ENCODE peak calls at places on chromosome 15, in ten cellular contexts. P, Z, V, B, D, U, J, G, C and F are unnamed samples.

GRCh38 chr15:59531066-59531465 is 80.5 kb upstream of the GCNT3 start:
- DNase-seq in P (no peak), Z (no peak), V (no peak), B (no peak), D (no peak), U (no peak), J (no peak), G (no peak), C (no peak), F (no peak)

GRCh38 chr15:77025066-77025435 is 30.1 kb downstream of the PSTPIP1 start:
- DNase-seq in P (no peak), Z (no peak), V (peak), B (no peak), D (no peak), U (no peak), J (no peak), G (peak), C (no peak), F (no peak)

GRCh38 chr15:80182611-80183210 is 29.9 kb downstream of the FAH start:
- DNase-seq in P (peak), Z (peak), V (no peak), B (no peak), D (peak), U (peak), J (no peak), G (no peak), C (no peak), F (peak)

GRCh38 chr15:30872341-30872748 is 31.4 kb upstream of the FAN1 start:
- DNase-seq in P (no peak), Z (no peak), V (no peak), B (no peak), D (peak), U (no peak), J (peak), G (no peak), C (no peak), F (no peak)

GRCh38 chr15:70491183-70491621 is 272.2 kb downstream of the UACA start:
- DNase-seq in P (peak), Z (no peak), V (no peak), B (no peak), D (no peak), U (no peak), J (peak), G (no peak), C (no peak), F (no peak)

GRCh38 chr15:98866503-98866902 is 141.1 kb downstream of the PGPEP1L start:
- DNase-seq in P (peak), Z (peak), V (no peak), B (no peak), D (no peak), U (no peak), J (no peak), G (no peak), C (no peak), F (no peak)

GRCh38 chr15:39236375-39236774 is 344.5 kb upstream of the THBS1 start:
- DNase-seq in P (no peak), Z (no peak), V (no peak), B (no peak), D (no peak), U (no peak), J (no peak), G (no peak), C (no peak), F (no peak)

GRCh38 chr15:72203507-72203837 is 5.9 kb upstream of the GRAMD2A start:
- DNase-seq in P (peak), Z (peak), V (no peak), B (peak), D (no peak), U (peak), J (peak), G (peak), C (no peak), F (peak)

GRCh38 chr15:31502541-31503229 is 176.1 kb downstream of the KLF13 start:
- DNase-seq in P (no peak), Z (no peak), V (no peak), B (peak), D (no peak), U (no peak), J (no peak), G (no peak), C (peak), F (no peak)

GRCh38 chr15:81002254-81003022 is 1.7 kb downstream of the TLNRD1 start:
- DNase-seq in P (peak), Z (peak), V (no peak), B (peak), D (no peak), U (no peak), J (no peak), G (peak), C (no peak), F (no peak)

GRCh38 chr15:60379466-60380274 is 18.1 kb downstream of the ANXA2 start:
- DNase-seq in P (peak), Z (no peak), V (no peak), B (no peak), D (peak), U (peak), J (peak), G (no peak), C (no peak), F (peak)

GRCh38 chr15:25882466-25882865 is 19.3 kb upstream of the ATP10A start:
- DNase-seq in P (peak), Z (no peak), V (no peak), B (no peak), D (peak), U (no peak), J (no peak), G (no peak), C (no peak), F (no peak)

GRCh38 chr15:83398591-83398990 is 48.5 kb upstream of the SH3GL3 start:
- DNase-seq in P (peak), Z (no peak), V (no peak), B (no peak), D (peak), U (peak), J (peak), G (no peak), C (no peak), F (peak)

GRCh38 chr15:62419206-62419605 is 254.1 kb upstream of the C2CD4B start:
- DNase-seq in P (no peak), Z (no peak), V (no peak), B (no peak), D (no peak), U (no peak), J (no peak), G (no peak), C (no peak), F (no peak)

GRCh38 chr15:59401810-59402569 is 29.3 kb upstream of the MYO1E start:
- DNase-seq in P (no peak), Z (no peak), V (no peak), B (no peak), D (no peak), U (no peak), J (no peak), G (no peak), C (no peak), F (no peak)

GRCh38 chr15:77019476-77020331 is 24.8 kb downstream of the PSTPIP1 start:
- DNase-seq in P (peak), Z (no peak), V (peak), B (peak), D (no peak), U (no peak), J (peak), G (no peak), C (no peak), F (no peak)

GRCh38 chr15:67080900-67081431 is 15.6 kb downstream of the SMAD3 start:
- DNase-seq in P (peak), Z (peak), V (peak), B (peak), D (peak), U (peak), J (peak), G (no peak), C (no peak), F (peak)

GRCh38 chr15:54990793-54991192 is 205.9 kb downstream of the RSL24D1 start:
- DNase-seq in P (no peak), Z (no peak), V (no peak), B (no peak), D (no peak), U (no peak), J (no peak), G (no peak), C (no peak), F (no peak)

GRCh38 chr15:31327674-31328424 is 1.2 kb downstream of the KLF13 start:
- DNase-seq in P (peak), Z (peak), V (peak), B (peak), D (peak), U (no peak), J (peak), G (peak), C (no peak), F (no peak)

GRCh38 chr15:76996526-76997401 is 1.8 kb downstream of the PSTPIP1 start:
- DNase-seq in P (peak), Z (peak), V (peak), B (peak), D (peak), U (no peak), J (no peak), G (peak), C (no peak), F (no peak)

GRCh38 chr15:34976073-34976472 is 6.5 kb upstream of the AQR start:
- DNase-seq in P (no peak), Z (no peak), V (no peak), B (no peak), D (no peak), U (no peak), J (no peak), G (no peak), C (no peak), F (no peak)

GRCh38 chr15:67063689-67064606 is 1.5 kb upstream of the SMAD3 start:
- DNase-seq in P (peak), Z (no peak), V (peak), B (peak), D (no peak), U (no peak), J (no peak), G (no peak), C (no peak), F (no peak)

GRCh38 chr15:101242160-101242998 is 9.5 kb downstream of the CHSY1 start:
- DNase-seq in P (peak), Z (no peak), V (no peak), B (no peak), D (no peak), U (no peak), J (peak), G (no peak), C (no peak), F (no peak)
- H3K4me3 ChIP-seq in P (no peak), Z (no peak), V (no peak), B (no peak), D (no peak), U (no peak), J (no peak), G (no peak), C (no peak), F (no peak)

DNA sequence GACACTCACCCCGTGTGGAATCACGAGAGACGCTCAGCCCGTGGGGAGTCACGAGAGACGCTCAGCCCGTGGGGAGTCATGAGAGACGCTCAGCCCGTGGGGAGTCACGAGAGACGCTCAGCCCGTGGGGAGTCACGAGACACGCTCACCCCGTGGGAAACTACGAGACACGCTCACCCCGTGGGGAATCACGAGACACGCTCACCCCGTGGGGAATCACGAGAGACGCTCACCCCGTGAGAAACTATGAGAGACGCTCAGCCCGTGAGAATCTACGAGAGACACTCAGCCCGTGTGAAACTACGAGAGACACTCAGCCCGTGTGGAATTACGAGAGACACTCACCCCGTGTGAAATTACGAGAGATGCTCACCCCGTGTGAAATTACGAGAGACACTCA is 49.8 kb downstream of the ADAMTS17 start:
- DNase-seq in P (no peak), Z (no peak), V (no peak), B (no peak), D (no peak), U (no peak), J (no peak), G (no peak), C (no peak), F (no peak)
- H3K4me3 ChIP-seq in P (no peak), Z (no peak), V (no peak), B (no peak), D (no peak), U (no peak), J (no peak), G (no peak), C (no peak), F (no peak)

GRCh38 chr15:36972704-36973103 is 127.6 kb downstream of the MEIS2 start:
- DNase-seq in P (no peak), Z (no peak), V (no peak), B (no peak), D (no peak), U (no peak), J (no peak), G (no peak), C (no peak), F (no peak)
- H3K4me3 ChIP-seq in P (no peak), Z (no peak), V (no peak), B (no peak), D (no peak), U (no peak), J (no peak), G (no peak), C (no peak), F (no peak)

GRCh38 chr15:78056714-78057269 is 20.7 kb downstream of the TBC1D2B start:
- DNase-seq in P (peak), Z (peak), V (no peak), B (no peak), D (peak), U (no peak), J (peak), G (no peak), C (no peak), F (no peak)

GRCh38 chr15:78054971-78055370 is 22.5 kb downstream of the TBC1D2B start:
- DNase-seq in P (no peak), Z (no peak), V (no peak), B (no peak), D (no peak), U (no peak), J (no peak), G (no peak), C (no peak), F (no peak)

GRCh38 chr15:78057803-78058202 is 19.7 kb downstream of the TBC1D2B start:
- DNase-seq in P (no peak), Z (no peak), V (no peak), B (no peak), D (no peak), U (no peak), J (no peak), G (no peak), C (no peak), F (no peak)

GRCh38 chr15:78054518-78054917 is 23.0 kb downstream of the TBC1D2B start:
- DNase-seq in P (no peak), Z (no peak), V (no peak), B (no peak), D (no peak), U (no peak), J (no peak), G (no peak), C (no peak), F (no peak)

GRCh38 chr15:78055923-78056713 is 21.4 kb downstream of the TBC1D2B start:
- DNase-seq in P (no peak), Z (no peak), V (no peak), B (peak), D (peak), U (no peak), J (peak), G (no peak), C (no peak), F (no peak)
- H3K4me3 ChIP-seq in P (no peak), Z (no peak), V (no peak), B (no peak), D (no peak), U (no peak), J (no peak), G (no peak), C (no peak), F (no peak)

GRCh38 chr15:91940466-91941381 is 87.2 kb downstream of the SLCO3A1 start:
- DNase-seq in P (no peak), Z (no peak), V (peak), B (no peak), D (no peak), U (no peak), J (peak), G (no peak), C (no peak), F (no peak)

GRCh38 chr15:91944334-91944733 is 90.8 kb downstream of the SLCO3A1 start:
- DNase-seq in P (no peak), Z (no peak), V (no peak), B (peak), D (no peak), U (no peak), J (no peak), G (no peak), C (no peak), F (no peak)

GRCh38 chr15:91945385-91945784 is 91.9 kb downstream of the SLCO3A1 start:
- DNase-seq in P (no peak), Z (no peak), V (no peak), B (no peak), D (peak), U (no peak), J (no peak), G (no peak), C (no peak), F (no peak)

GRCh38 chr15:91941871-91942270 is 88.4 kb downstream of the SLCO3A1 start:
- DNase-seq in P (no peak), Z (no peak), V (no peak), B (no peak), D (peak), U (no peak), J (no peak), G (no peak), C (no peak), F (no peak)

GRCh38 chr15:91942676-91943417 is 89.3 kb downstream of the SLCO3A1 start:
- DNase-seq in P (peak), Z (no peak), V (peak), B (peak), D (peak), U (peak), J (peak), G (no peak), C (peak), F (peak)
- H3K4me3 ChIP-seq in P (peak), Z (no peak), V (peak), B (no peak), D (peak), U (no peak), J (no peak), G (no peak), C (peak), F (no peak)

GRCh38 chr15:74838746-74839525 is 4.0 kb downstream of the ULK3 start:
- DNase-seq in P (no peak), Z (no peak), V (no peak), B (no peak), D (no peak), U (no peak), J (no peak), G (no peak), C (no peak), F (no peak)
- H3K4me3 ChIP-seq in P (no peak), Z (no peak), V (no peak), B (no peak), D (no peak), U (no peak), J (no peak), G (no peak), C (no peak), F (no peak)

GRCh38 chr15:40325188-40325587 is 1.7 kb downstream of the INAFM2 start:
- DNase-seq in P (no peak), Z (peak), V (no peak), B (no peak), D (no peak), U (no peak), J (no peak), G (no peak), C (no peak), F (no peak)
- H3K4me3 ChIP-seq in P (peak), Z (peak), V (peak), B (peak), D (peak), U (peak), J (peak), G (peak), C (peak), F (peak)